ENCODE peak calls at places on chromosomes 12 and 14, in seven cellular contexts. S, D, T, X, P, Y and M are unnamed samples.
A peak's percentile ranks its signal among the peaks of the same experiment; 100 is the strongest.

GRCh38 chr14:91575469-91576208 is 65.5 kb upstream of the PPP4R3A start:
- DNase-seq in S (no peak), D (peak; percentile 3), T (no peak), X (no peak), P (no peak), Y (no peak), M (no peak)

GRCh38 chr14:77574446-77575125 is 41.9 kb downstream of the SPTLC2 start:
- DNase-seq in S (no peak), D (peak; percentile 40), T (no peak), X (no peak), P (peak; percentile 18), Y (no peak), M (peak; percentile 35)

GRCh38 chr14:53126705-53127104 is 26.4 kb downstream of the DDHD1 start:
- DNase-seq in S (no peak), D (no peak), T (peak; percentile 23), X (no peak), P (peak; percentile 15), Y (no peak), M (peak; percentile 23)

GRCh38 chr12:67764946-67765619 is 116.5 kb downstream of the DYRK2 start:
- DNase-seq in S (no peak), D (no peak), T (no peak), X (no peak), P (no peak), Y (no peak), M (no peak)

GRCh38 chr12:92208613-92209121 is 63.0 kb upstream of the BTG1 start:
- DNase-seq in S (no peak), D (peak; percentile 94), T (peak; percentile 74), X (no peak), P (peak; percentile 35), Y (peak; percentile 63), M (peak; percentile 38)

GRCh38 chr12:11863988-11864387 is 206.8 kb upstream of the BCL2L14 start:
- DNase-seq in S (no peak), D (no peak), T (peak; percentile 40), X (no peak), P (no peak), Y (peak; percentile 62), M (no peak)

GRCh38 chr14:45526715-45527549 is 273.9 kb upstream of the MIS18BP1 start:
- DNase-seq in S (no peak), D (no peak), T (peak; percentile 17), X (peak; percentile 46), P (peak; percentile 6), Y (no peak), M (no peak)

GRCh38 chr14:80223696-80224465 is 12.6 kb upstream of the DIO2 start:
- DNase-seq in S (no peak), D (no peak), T (peak; percentile 8), X (no peak), P (no peak), Y (peak; percentile 12), M (no peak)

GRCh38 chr12:3896851-3897351 is 23.7 kb upstream of the PARP11 start:
- DNase-seq in S (no peak), D (no peak), T (peak; percentile 8), X (peak; percentile 71), P (peak; percentile 18), Y (peak; percentile 17), M (no peak)

GRCh38 chr12:122757568-122757967 is 4.9 kb downstream of the DENR start:
- DNase-seq in S (no peak), D (no peak), T (no peak), X (no peak), P (no peak), Y (no peak), M (no peak)

GRCh38 chr12:122610911-122611310 is 83.9 kb downstream of the KNTC1 start:
- DNase-seq in S (no peak), D (no peak), T (no peak), X (no peak), P (peak; percentile 41), Y (no peak), M (peak; percentile 66)

GRCh38 chr12:71767183-71767582 is 12.5 kb downstream of the RAB21 start:
- DNase-seq in S (no peak), D (no peak), T (no peak), X (no peak), P (no peak), Y (no peak), M (no peak)

GRCh38 chr14:62064741-62065323 is 302.6 kb downstream of the SNAPC1 start:
- DNase-seq in S (no peak), D (no peak), T (no peak), X (no peak), P (no peak), Y (peak; percentile 6), M (no peak)

GRCh38 chr12:58387199-58387598 is 445.8 kb downstream of the ATP23 start:
- DNase-seq in S (no peak), D (peak; percentile 73), T (peak; percentile 73), X (no peak), P (peak; percentile 53), Y (peak; percentile 67), M (peak; percentile 73)

GRCh38 chr12:113870890-113871289 is 95.2 kb downstream of the RBM19 start:
- DNase-seq in S (no peak), D (no peak), T (no peak), X (no peak), P (no peak), Y (no peak), M (no peak)

GRCh38 chr14:95052016-95052585 is 105.2 kb downstream of the DICER1 start:
- DNase-seq in S (no peak), D (no peak), T (no peak), X (no peak), P (no peak), Y (no peak), M (no peak)

GRCh38 chr12:125773033-125773432 is 707.8 kb downstream of the AACS start:
- DNase-seq in S (no peak), D (no peak), T (peak; percentile 5), X (peak; percentile 56), P (peak; percentile 6), Y (no peak), M (no peak)

GRCh38 chr12:66590276-66590675 is 88.6 kb downstream of the GRIP1 start:
- DNase-seq in S (no peak), D (no peak), T (no peak), X (no peak), P (no peak), Y (no peak), M (no peak)

GRCh38 chr12:121796855-121797751 is 3.6 kb upstream of the RHOF start:
- DNase-seq in S (no peak), D (no peak), T (peak; percentile 90), X (peak; percentile 97), P (peak; percentile 85), Y (peak; percentile 88), M (peak; percentile 93)

GRCh38 chr12:48000878-48001321 is 3.4 kb downstream of the COL2A1 start:
- DNase-seq in S (no peak), D (peak; percentile 43), T (peak; percentile 84), X (peak; percentile 72), P (peak; percentile 69), Y (peak; percentile 49), M (peak; percentile 65)

GRCh38 chr14:20438664-20439063 is 2.7 kb upstream of the KLHL33 start:
- DNase-seq in S (no peak), D (no peak), T (no peak), X (no peak), P (no peak), Y (no peak), M (no peak)

GRCh38 chr12:50677858-50678257 is 86.0 kb upstream of the ATF1 start:
- DNase-seq in S (no peak), D (no peak), T (peak; percentile 9), X (no peak), P (peak; percentile 81), Y (peak; percentile 49), M (no peak)

GRCh38 chr12:122865268-122866231 is 30.3 kb downstream of the HIP1R start:
- DNase-seq in S (no peak), D (no peak), T (no peak), X (peak; percentile 54), P (no peak), Y (no peak), M (no peak)

GRCh38 chr12:2647186-2647585 is 147.6 kb upstream of the FKBP4 start:
- DNase-seq in S (no peak), D (no peak), T (no peak), X (no peak), P (no peak), Y (no peak), M (no peak)

GRCh38 chr12:116959845-116960514 is 49.2 kb downstream of the FBXW8 start:
- DNase-seq in S (no peak), D (no peak), T (no peak), X (no peak), P (no peak), Y (no peak), M (no peak)